ENCODE peak calls at places on chromosomes 1 and 21, in four cellular contexts. T is RWPE1, H is PC-9, A is kidney. M is an unnamed sample.

GRCh38 chr1:211704567-211704942 is 29.1 kb upstream of the NEK2 start:
- DNase-seq in T (no peak), H (no peak), A (no peak), M (no peak)

GRCh38 chr1:114107474-114108175 is 46.0 kb downstream of the SYT6 start:
- DNase-seq in T (no peak), H (no peak), A (no peak), M (no peak)

GRCh38 chr1:17887646-17888395 is 132.7 kb downstream of the ACTL8 start:
- DNase-seq in T (no peak), H (no peak), A (no peak), M (no peak)

GRCh38 chr1:79976287-79976686 is 969.8 kb upstream of the ADGRL4 start:
- DNase-seq in T (no peak), H (no peak), A (no peak), M (no peak)

GRCh38 chr1:11790880-11791715 is 14.7 kb downstream of the MTHFR start:
- DNase-seq in T (peak; percentile 52), H (peak; percentile 70), A (peak; percentile 96), M (peak; percentile 54)

GRCh38 chr1:28885982-28886730 is 28.2 kb upstream of the EPB41 start:
- DNase-seq in T (no peak), H (no peak), A (no peak), M (no peak)

GRCh38 chr1:15246960-15247614 is at the start of gene FHAD1:
- DNase-seq in T (peak; percentile 90), H (peak; percentile 73), A (peak; percentile 94), M (peak; percentile 76)

GRCh38 chr1:36665478-36666080 is 182.9 kb upstream of the CSF3R start:
- DNase-seq in T (no peak), H (no peak), A (no peak), M (no peak)

GRCh38 chr1:240691521-240692338 is 79.8 kb upstream of the GREM2 start:
- DNase-seq in T (peak; percentile 51), H (peak; percentile 17), A (no peak), M (peak; percentile 38)

GRCh38 chr1:204592246-204592948 is 76.2 kb downstream of the MDM4 start:
- DNase-seq in T (no peak), H (no peak), A (no peak), M (no peak)

GRCh38 chr1:21869620-21870121 is 57.6 kb downstream of the LDLRAD2 start:
- DNase-seq in T (peak; percentile 96), H (peak; percentile 98), A (peak; percentile 92), M (peak; percentile 81)

GRCh38 chr1:71049951-71050598 is 2.5 kb upstream of the PTGER3 start:
- DNase-seq in T (peak; percentile 57), H (peak; percentile 16), A (no peak), M (peak; percentile 46)

GRCh38 chr1:44803312-44804095 is 3.3 kb downstream of the PLK3 start:
- DNase-seq in T (no peak), H (peak; percentile 81), A (peak; percentile 63), M (no peak)

GRCh38 chr21:38315155-38315554 is 58.4 kb downstream of the KCNJ15 start:
- DNase-seq in T (no peak), H (no peak), A (no peak), M (no peak)

GRCh38 chr21:45003331-45004058 is 63.7 kb downstream of the SLX9 start:
- DNase-seq in T (no peak), H (no peak), A (peak; percentile 65), M (no peak)

GRCh38 chr1:66436378-66437135 is 97.4 kb upstream of the SGIP1 start:
- DNase-seq in T (peak; percentile 71), H (peak; percentile 56), A (no peak), M (peak; percentile 48)

GRCh38 chr1:145701306-145701862 is 5.8 kb downstream of the PDZK1 start:
- DNase-seq in T (no peak), H (no peak), A (no peak), M (no peak)

GRCh38 chr1:47948126-47948525 is 49.1 kb downstream of the TRABD2B start:
- DNase-seq in T (no peak), H (no peak), A (no peak), M (peak; percentile 73)

GRCh38 chr1:41423511-41424191 is 60.8 kb downstream of the EDN2 start:
- DNase-seq in T (no peak), H (peak; percentile 70), A (no peak), M (no peak)

GRCh38 chr1:41802532-41803501 is 115.9 kb downstream of the HIVEP3 start:
- DNase-seq in T (peak; percentile 37), H (no peak), A (no peak), M (no peak)

GRCh38 chr1:160097196-160097910 is 1.1 kb downstream of the IGSF8 start:
- DNase-seq in T (no peak), H (no peak), A (peak; percentile 71), M (no peak)

GRCh38 chr21:35257413-35257812 is 208.3 kb upstream of the RUNX1 start:
- DNase-seq in T (peak; percentile 69), H (peak; percentile 54), A (peak; percentile 70), M (peak; percentile 50)

GRCh38 chr1:26645734-26646133 is 50.1 kb upstream of the ARID1A start:
- DNase-seq in T (no peak), H (no peak), A (no peak), M (no peak)

GRCh38 chr1:17008208-17008855 is 3.4 kb downstream of the ATP13A2 start:
- DNase-seq in T (no peak), H (no peak), A (peak; percentile 47), M (no peak)

DNA sequence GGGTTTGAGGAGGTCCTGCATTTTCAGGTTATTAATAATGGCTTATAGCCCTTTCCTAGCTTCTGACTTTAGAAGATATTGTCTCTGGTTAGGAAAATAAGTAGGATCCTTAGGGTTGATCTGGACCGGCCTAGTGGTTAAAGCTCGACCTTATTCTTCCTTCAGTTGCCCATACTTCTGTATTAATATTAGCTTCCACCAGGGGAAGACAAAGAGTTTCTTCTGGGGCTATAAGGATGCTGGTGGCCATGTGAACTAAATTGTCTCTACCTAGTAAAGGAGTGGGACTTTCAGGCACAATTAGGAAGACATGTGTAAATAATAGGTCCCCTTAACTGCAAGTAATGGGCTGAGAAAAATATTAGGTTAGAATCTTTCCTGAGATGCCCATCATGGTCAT is 20.6 kb upstream of the FCGR2A start:
- DNase-seq in T (no peak), H (no peak), A (no peak), M (no peak)
- TF ChIP-seq CTCF in T (no peak), H (peak; percentile 42), A (peak; percentile 5), M (no peak)

GRCh38 chr1:87279966-87280535 is 48.6 kb upstream of the LMO4 start:
- DNase-seq in T (no peak), H (no peak), A (no peak), M (no peak)
- TF ChIP-seq CTCF in T (no peak), H (peak; percentile 53), A (no peak), M (no peak)

GRCh38 chr1:172678990-172679772 is 20.3 kb downstream of the FASLG start:
- DNase-seq in T (no peak), H (no peak), A (no peak), M (no peak)

GRCh38 chr1:172682812-172683211 is 23.9 kb downstream of the FASLG start:
- DNase-seq in T (no peak), H (no peak), A (no peak), M (no peak)

GRCh38 chr1:172680244-172680643 is 21.3 kb downstream of the FASLG start:
- DNase-seq in T (no peak), H (no peak), A (no peak), M (no peak)

GRCh38 chr1:172686143-172686542 is 27.2 kb downstream of the FASLG start:
- DNase-seq in T (no peak), H (no peak), A (no peak), M (no peak)

DNA sequence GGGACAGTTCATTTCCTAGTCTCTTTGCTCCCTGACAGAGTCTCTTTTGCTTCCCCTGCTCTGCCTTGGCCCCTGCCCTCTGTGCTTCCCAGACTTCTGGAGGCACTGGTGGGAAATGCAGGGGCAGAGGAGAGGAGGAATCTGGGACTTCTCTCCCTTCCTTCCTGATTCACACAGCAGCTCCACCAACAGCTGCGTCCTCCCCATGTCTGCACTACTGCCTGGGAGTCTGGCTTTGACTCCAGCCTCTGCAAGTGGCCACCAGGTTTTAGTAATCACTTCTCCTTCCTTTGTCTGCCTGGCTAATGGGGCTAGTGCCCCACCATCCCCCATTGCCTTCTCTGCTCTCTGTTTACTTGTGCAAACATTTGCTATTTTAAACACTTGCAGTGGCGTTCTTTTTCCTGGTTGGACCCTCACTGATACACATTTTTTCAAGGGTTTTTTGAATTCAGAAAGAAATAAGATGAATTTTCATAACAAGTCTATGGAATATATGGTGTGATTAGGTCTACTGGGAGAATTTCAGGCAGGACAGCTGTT is 21.9 kb downstream of the FASLG start:
- DNase-seq in T (no peak), H (no peak), A (no peak), M (no peak)
- TF ChIP-seq CTCF in T (no peak), H (no peak), A (no peak), M (no peak)

GRCh38 chr1:93434088-93434487 is 13.8 kb upstream of the FNBP1L start:
- DNase-seq in T (no peak), H (no peak), A (no peak), M (no peak)

GRCh38 chr1:93434987-93435386 is 12.9 kb upstream of the FNBP1L start:
- DNase-seq in T (no peak), H (no peak), A (no peak), M (no peak)

GRCh38 chr1:93435443-93435842 is 12.5 kb upstream of the FNBP1L start:
- DNase-seq in T (no peak), H (no peak), A (no peak), M (no peak)

GRCh38 chr1:93436496-93436895 is 11.4 kb upstream of the FNBP1L start:
- DNase-seq in T (no peak), H (no peak), A (no peak), M (no peak)

GRCh38 chr1:93433407-93433961 is 14.4 kb upstream of the FNBP1L start:
- DNase-seq in T (no peak), H (peak; percentile 16), A (no peak), M (peak; percentile 53)
- TF ChIP-seq CTCF in T (no peak), H (peak; percentile 64), A (peak; percentile 34), M (peak; percentile 29)

DNA sequence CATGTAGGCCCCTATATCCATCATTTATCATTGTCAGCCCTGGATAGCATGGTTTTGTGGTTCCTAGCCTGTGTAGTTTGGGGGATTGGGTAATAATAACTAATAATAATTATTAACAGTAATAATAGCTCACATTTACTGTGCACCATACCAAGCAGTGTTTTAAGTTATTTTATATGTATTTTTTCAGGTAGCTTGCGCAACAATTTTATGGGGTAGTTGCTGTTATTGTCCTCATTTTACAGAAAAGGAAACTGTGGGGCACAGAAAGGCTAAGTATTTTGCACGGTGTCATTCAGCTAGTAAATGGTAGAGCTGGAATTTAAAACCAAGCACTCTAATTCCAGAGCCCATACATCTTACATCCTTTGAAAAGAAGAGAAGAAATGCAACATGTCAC is 179.8 kb downstream of the HS2ST1 start:
- DNase-seq in T (no peak), H (no peak), A (no peak), M (no peak)
- TF ChIP-seq CTCF in T (no peak), H (no peak), A (no peak), M (no peak)

DNA sequence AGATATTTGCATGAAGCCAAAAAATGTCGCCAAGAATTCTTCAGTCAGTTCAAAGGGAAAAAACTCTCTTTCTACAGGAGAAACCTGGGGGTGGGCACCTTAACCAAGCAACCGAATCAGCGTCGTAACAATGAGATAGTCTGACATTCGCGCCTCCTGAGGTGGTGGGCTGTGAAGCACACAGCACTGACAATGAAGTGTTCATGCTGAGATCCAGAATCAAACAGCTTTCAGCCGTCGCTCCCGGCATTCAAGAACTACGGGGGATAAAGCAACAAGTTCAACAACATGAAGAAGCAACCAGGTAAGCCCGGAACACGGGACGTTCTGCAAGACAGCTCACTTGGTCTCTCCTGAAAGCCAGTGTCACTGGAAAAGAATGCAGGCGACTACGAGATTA is 94.9 kb downstream of the NPHP4 start:
- DNase-seq in T (no peak), H (no peak), A (no peak), M (no peak)
- TF ChIP-seq CTCF in T (no peak), H (no peak), A (no peak), M (no peak)